ENCODE peak calls at places on chromosomes 2 and 18, in five cellular contexts. J, I, S, N and R are unnamed samples.

GRCh38 chr2:96970248-96970875 is 16.0 kb downstream of the FAM178B start:
- DNase-seq in J (no peak), I (peak), S (peak), N (no peak), R (no peak)

GRCh38 chr2:132623096-132623839 is 46.7 kb downstream of the LYPD1 start:
- DNase-seq in J (no peak), I (no peak), S (no peak), N (no peak), R (no peak)

GRCh38 chr2:9778471-9779402 is 64.5 kb upstream of the TAF1B start:
- DNase-seq in J (no peak), I (no peak), S (peak), N (no peak), R (peak)

GRCh38 chr2:54578668-54579045 is 122.5 kb downstream of the SPTBN1 start:
- DNase-seq in J (no peak), I (no peak), S (no peak), N (no peak), R (no peak)

GRCh38 chr18:8808001-8808400 is 102.6 kb downstream of the MTCL1 start:
- DNase-seq in J (no peak), I (no peak), S (no peak), N (no peak), R (no peak)

GRCh38 chr18:52337286-52337685 is 2.7 kb upstream of the DCC start:
- DNase-seq in J (no peak), I (no peak), S (no peak), N (no peak), R (no peak)

GRCh38 chr18:52394602-52395001 is 54.6 kb downstream of the DCC start:
- DNase-seq in J (no peak), I (no peak), S (no peak), N (no peak), R (no peak)

GRCh38 chr18:13681701-13682100 is 44.7 kb downstream of the FAM210A start:
- DNase-seq in J (no peak), I (no peak), S (no peak), N (no peak), R (no peak)

GRCh38 chr18:3294435-3295080 is 32.6 kb downstream of the MYL12B start:
- DNase-seq in J (no peak), I (no peak), S (no peak), N (no peak), R (no peak)

GRCh38 chr18:79402977-79403722 is 7.4 kb downstream of the NFATC1 start:
- DNase-seq in J (no peak), I (peak), S (peak), N (no peak), R (peak)

GRCh38 chr2:17813015-17813741 is 3.1 kb upstream of the MSGN1 start:
- DNase-seq in J (no peak), I (no peak), S (no peak), N (no peak), R (no peak)

GRCh38 chr2:225429718-225430117 is 30.2 kb downstream of the NYAP2 start:
- DNase-seq in J (no peak), I (peak), S (no peak), N (no peak), R (no peak)

GRCh38 chr2:239292531-239292930 is 108.3 kb downstream of the HDAC4 start:
- DNase-seq in J (no peak), I (no peak), S (no peak), N (no peak), R (no peak)

GRCh38 chr18:70380915-70381896 is 92.4 kb downstream of the SOCS6 start:
- DNase-seq in J (no peak), I (peak), S (no peak), N (no peak), R (no peak)

GRCh38 chr18:48580782-48581181 is 42.0 kb downstream of the CTIF start:
- DNase-seq in J (no peak), I (peak), S (no peak), N (no peak), R (no peak)

GRCh38 chr18:688322-688721 is 24.1 kb downstream of the ENOSF1 start:
- DNase-seq in J (no peak), I (no peak), S (no peak), N (no peak), R (no peak)

GRCh38 chr2:62596061-62596658 is 90.2 kb upstream of the TMEM17 start:
- DNase-seq in J (no peak), I (no peak), S (no peak), N (no peak), R (no peak)

GRCh38 chr2:88959480-88960204 is 268.2 kb downstream of the RPIA start:
- DNase-seq in J (no peak), I (peak), S (no peak), N (no peak), R (no peak)

GRCh38 chr18:59509477-59510173 is 150.6 kb upstream of the LMAN1 start:
- DNase-seq in J (no peak), I (no peak), S (no peak), N (no peak), R (no peak)

GRCh38 chr2:125867908-125868307 is 788.0 kb upstream of the GYPC start:
- DNase-seq in J (no peak), I (no peak), S (no peak), N (no peak), R (no peak)